ENCODE peak calls at places on chromosomes 6 and 20, in seven cellular contexts. W is hepatocyte, K is OCI-LY7, E is PC-3, I is mesenchymal stem cell, F is mammary epithelial cell, V is K562. B is an unnamed sample.

GRCh38 chr6:109441069-109441816 is 719 bp downstream of the SMPD2 start:
- DNase-seq in W (peak; percentile 84), K (peak; percentile 42), E (peak; percentile 37), I (peak; percentile 85), F (peak; percentile 70), V (peak; percentile 55), B (peak; percentile 43)

GRCh38 chr6:115675443-115675842 is 385.2 kb downstream of the FRK start:
- DNase-seq in W (no peak), K (no peak), E (no peak), I (no peak), F (no peak), V (no peak), B (peak; percentile 23)

GRCh38 chr6:39402239-39402751 is 79.8 kb upstream of the KCNK16 start:
- DNase-seq in W (no peak), K (no peak), E (no peak), I (peak; percentile 46), F (peak; percentile 46), V (no peak), B (no peak)

GRCh38 chr20:62533591-62534495 is 58.0 kb upstream of the GATA5 start:
- DNase-seq in W (no peak), K (no peak), E (no peak), I (no peak), F (no peak), V (peak; percentile 96), B (no peak)

GRCh38 chr20:57582432-57583288 is 21.8 kb downstream of the PCK1 start:
- DNase-seq in W (peak; percentile 70), K (peak; percentile 45), E (peak; percentile 61), I (no peak), F (no peak), V (peak; percentile 40), B (no peak)

GRCh38 chr6:167827588-167828324 is 1.0 kb downstream of the AFDN start:
- DNase-seq in W (peak; percentile 71), K (peak; percentile 51), E (peak; percentile 33), I (peak; percentile 62), F (peak; percentile 48), V (no peak), B (peak; percentile 27)

GRCh38 chr6:109632405-109632804 is 58.6 kb downstream of the AK9 start:
- DNase-seq in W (no peak), K (no peak), E (no peak), I (no peak), F (no peak), V (no peak), B (no peak)

GRCh38 chr20:2867081-2867860 is 6.0 kb upstream of the PTPRA start:
- DNase-seq in W (no peak), K (no peak), E (no peak), I (no peak), F (no peak), V (no peak), B (no peak)

GRCh38 chr20:41411458-41411857 is 44.8 kb upstream of the EMILIN3 start:
- DNase-seq in W (no peak), K (peak; percentile 50), E (peak; percentile 59), I (peak; percentile 30), F (peak; percentile 5), V (no peak), B (no peak)

GRCh38 chr20:24337074-24337473 is 132.4 kb upstream of the SYNDIG1 start:
- DNase-seq in W (no peak), K (no peak), E (peak; percentile 74), I (no peak), F (peak; percentile 90), V (no peak), B (peak; percentile 14)

GRCh38 chr6:2795162-2795561 is 30.0 kb downstream of the WRNIP1 start:
- DNase-seq in W (no peak), K (no peak), E (no peak), I (no peak), F (no peak), V (no peak), B (no peak)

GRCh38 chr6:89909991-89910390 is 15.7 kb downstream of the GJA10 start:
- DNase-seq in W (no peak), K (no peak), E (no peak), I (no peak), F (no peak), V (no peak), B (no peak)

DNA sequence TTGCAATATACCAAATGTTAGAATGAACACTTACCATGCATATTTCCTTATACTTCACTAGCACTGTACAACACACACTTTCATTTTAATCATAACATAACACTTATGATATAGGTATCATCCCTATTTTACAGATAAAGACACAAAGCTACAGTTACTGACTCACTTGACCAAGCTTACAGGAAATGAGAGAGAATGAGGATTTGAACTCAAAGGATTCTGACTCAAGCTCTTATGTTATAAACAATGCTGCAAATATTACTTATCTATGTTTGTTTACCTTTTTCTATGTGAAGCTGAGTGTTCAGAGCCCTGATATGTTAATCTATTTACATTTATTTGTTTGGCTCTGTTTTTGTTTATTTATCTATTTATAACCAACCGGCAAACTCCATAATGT is 245.4 kb downstream of the PTPRK start:
- DNase-seq in W (no peak), K (no peak), E (peak; percentile 38), I (peak; percentile 71), F (peak; percentile 44), V (no peak), B (no peak)
- H3K4me3 ChIP-seq in W (no peak overlapping the region), K (no peak overlapping the region), E (peak overlapping the region; percentile 23), I (no peak overlapping the region), F (no peak overlapping the region), V (no peak overlapping the region), B (no peak overlapping the region)

GRCh38 chr20:46455729-46456128 is 49.3 kb upstream of the ELMO2 start:
- DNase-seq in W (no peak), K (no peak), E (no peak), I (no peak), F (no peak), V (no peak), B (no peak)

GRCh38 chr20:46461808-46462207 is 51.6 kb downstream of the ZNF334 start:
- DNase-seq in W (no peak), K (no peak), E (no peak), I (no peak), F (no peak), V (no peak), B (no peak)

GRCh38 chr20:46463852-46464251 is 49.5 kb downstream of the ZNF334 start:
- DNase-seq in W (no peak), K (no peak), E (no peak), I (no peak), F (no peak), V (no peak), B (no peak)

GRCh38 chr20:46456255-46457028 is 50.0 kb upstream of the ELMO2 start:
- DNase-seq in W (no peak), K (no peak), E (no peak), I (no peak), F (no peak), V (no peak), B (no peak)

GRCh38 chr20:46458891-46459750 is 52.7 kb upstream of the ELMO2 start:
- DNase-seq in W (peak; percentile 89), K (no peak), E (no peak), I (no peak), F (peak; percentile 18), V (peak; percentile 22), B (no peak)
- H2AFZ ChIP-seq in W (peak overlapping the region; percentile 98), K (no peak overlapping the region), E (no peak overlapping the region), I (no peak overlapping the region), F (peak overlapping the region; percentile 0), V (no peak overlapping the region), B (no peak overlapping the region)

DNA sequence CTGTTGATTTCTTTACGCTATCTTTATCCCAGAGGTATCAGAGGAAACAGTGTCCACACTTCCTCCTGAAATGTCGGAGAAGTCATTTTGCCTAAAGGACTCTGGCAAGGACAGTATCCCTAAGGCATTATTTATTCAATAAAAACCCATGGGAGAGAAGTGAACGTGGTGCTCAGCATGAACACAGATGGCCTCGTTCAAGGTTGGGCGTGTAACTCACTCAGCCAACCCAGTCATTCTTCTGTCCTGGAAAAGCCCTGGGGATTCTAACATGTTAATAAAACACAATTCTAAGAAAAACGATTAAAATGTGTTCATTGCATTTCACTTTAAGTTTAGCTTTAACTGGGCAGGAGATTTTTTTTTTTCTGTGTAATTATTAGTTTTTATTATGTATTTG is 781.1 kb downstream of the QKI start:
- DNase-seq in W (no peak), K (no peak), E (no peak), I (no peak), F (no peak), V (no peak), B (no peak)
- H3K4me3 ChIP-seq in W (no peak overlapping the region), K (no peak overlapping the region), E (no peak overlapping the region), I (no peak overlapping the region), F (no peak overlapping the region), V (no peak overlapping the region), B (no peak overlapping the region)

GRCh38 chr20:8129211-8129986 is 2.7 kb upstream of the PLCB1 start:
- DNase-seq in W (no peak), K (no peak), E (no peak), I (no peak), F (no peak), V (no peak), B (no peak)

GRCh38 chr20:8132632-8133587 is 844 bp downstream of the PLCB1 start:
- DNase-seq in W (peak; percentile 13), K (peak; percentile 51), E (no peak), I (peak; percentile 39), F (peak; percentile 28), V (no peak), B (no peak)

GRCh38 chr20:8131598-8132014 is 460 bp upstream of the PLCB1 start:
- DNase-seq in W (no peak), K (no peak), E (peak; percentile 21), I (no peak), F (no peak), V (no peak), B (no peak)

GRCh38 chr20:8132015-8132631 is at the start of gene PLCB1:
- DNase-seq in W (peak; percentile 92), K (peak; percentile 91), E (peak; percentile 72), I (peak; percentile 84), F (peak; percentile 48), V (peak; percentile 16), B (no peak)

GRCh38 chr20:8130840-8131526 is 1.1 kb upstream of the PLCB1 start:
- DNase-seq in W (no peak), K (no peak), E (no peak), I (no peak), F (no peak), V (no peak), B (no peak)
- H2AFZ ChIP-seq in W (peak overlapping the region; percentile 38), K (peak overlapping the region; percentile 99), E (no peak overlapping the region), I (no peak overlapping the region), F (no peak overlapping the region), V (no peak overlapping the region), B (no peak overlapping the region)

DNA sequence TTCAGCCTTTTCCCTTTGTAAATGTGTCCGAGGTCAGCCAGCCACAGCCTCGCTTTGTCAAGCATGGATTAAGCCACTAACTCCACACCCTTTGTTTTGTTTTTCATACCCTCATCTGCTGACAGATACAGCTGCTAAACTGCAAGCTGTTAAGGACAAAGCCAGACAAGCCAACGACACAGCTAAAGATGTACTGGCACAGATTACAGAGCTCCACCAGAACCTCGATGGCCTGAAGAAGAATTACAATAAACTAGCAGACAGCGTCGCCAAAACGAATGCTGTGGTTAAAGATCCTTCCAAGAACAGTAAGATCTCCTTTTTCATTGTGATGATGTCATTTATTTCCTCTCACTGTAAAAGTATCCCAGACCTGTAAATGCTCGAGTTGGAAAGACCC is 269.3 kb downstream of the ARHGAP18 start:
- DNase-seq in W (peak; percentile 19), K (no peak), E (no peak), I (no peak), F (peak; percentile 19), V (no peak), B (no peak)
- H3K4me3 ChIP-seq in W (no peak overlapping the region), K (no peak overlapping the region), E (no peak overlapping the region), I (no peak overlapping the region), F (no peak overlapping the region), V (no peak overlapping the region), B (no peak overlapping the region)